ENCODE peak calls at places on chromosomes 12 and 14, in five cellular contexts. G is Calu3; N is hypothalamus; K is CD8-positive, alpha-beta memory T cell; J is activated T-cell treated with anti-CD3 and anti-CD28 coated beads for 1 hour. Y is an unnamed sample.

GRCh38 chr12:14628771-14629170 is 61.1 kb upstream of the PLBD1 start:
- DNase-seq in K (no peak), N (no peak), G (no peak), J (no peak), Y (no peak)

GRCh38 chr14:38279556-38279955 is 23.7 kb upstream of the CLEC14A start:
- DNase-seq in G (no peak), N (no peak), J (no peak), K (no peak), Y (no peak)

GRCh38 chr12:27762757-27763156 is 17.3 kb upstream of the KLHL42 start:
- DNase-seq in J (no peak), N (no peak), K (no peak), G (no peak), Y (no peak)

GRCh38 chr14:67749341-67750110 is 47.8 kb downstream of the RDH12 start:
- DNase-seq in N (no peak), J (no peak), K (no peak), G (no peak), Y (no peak)

GRCh38 chr12:53345486-53346195 is 9.5 kb upstream of the SP7 start:
- DNase-seq in N (no peak), K (no peak), G (no peak), J (no peak), Y (no peak)

GRCh38 chr12:6570264-6570887 is 2.3 kb upstream of the NOP2 start:
- DNase-seq in K (no peak), N (no peak), G (peak), J (no peak), Y (peak)

GRCh38 chr14:104110491-104111209 is 25.1 kb downstream of the ASPG start:
- DNase-seq in K (no peak), G (peak), J (no peak), N (no peak), Y (peak)

GRCh38 chr12:71536939-71537622 is 97.5 kb downstream of the LGR5 start:
- DNase-seq in G (no peak), N (no peak), K (no peak), J (no peak), Y (no peak)

GRCh38 chr14:67674139-67674479 is 323 bp downstream of the VTI1B start:
- DNase-seq in K (peak), J (peak), G (peak), N (peak), Y (peak)

GRCh38 chr12:73678335-73678734 is 859.3 kb upstream of the ATXN7L3B start:
- DNase-seq in G (no peak), J (no peak), N (no peak), K (no peak), Y (no peak)

GRCh38 chr12:49959570-49960473 is 1.9 kb upstream of the AQP5 start:
- DNase-seq in K (no peak), J (no peak), G (peak), N (no peak), Y (no peak)

GRCh38 chr12:55876110-55876509 is 33.4 kb upstream of the MMP19 start:
- DNase-seq in G (no peak), N (no peak), K (no peak), J (no peak), Y (no peak)

GRCh38 chr12:122031342-122032216 is 9.9 kb downstream of the BCL7A start:
- DNase-seq in N (peak), J (peak), K (peak), G (peak), Y (peak)

GRCh38 chr14:100025111-100025510 is 40.1 kb upstream of the EVL start:
- DNase-seq in K (no peak), G (peak), J (no peak), N (no peak), Y (peak)

GRCh38 chr12:5015711-5016492 is 27.8 kb upstream of the KCNA5 start:
- DNase-seq in G (no peak), N (no peak), K (no peak), J (no peak), Y (no peak)

GRCh38 chr12:6541371-6542165 is 7.3 kb downstream of the GAPDH start:
- DNase-seq in G (no peak), N (no peak), K (no peak), J (no peak), Y (no peak)

GRCh38 chr12:88854260-88854659 is 274.0 kb upstream of the KITLG start:
- DNase-seq in J (no peak), K (no peak), N (no peak), G (peak), Y (no peak)

GRCh38 chr14:103138483-103139370 is 15.5 kb downstream of the TNFAIP2 start:
- DNase-seq in N (no peak), K (no peak), G (no peak), J (no peak), Y (no peak)